ENCODE peak calls at places on chromosome 2, in six cellular contexts. I is B cell; D is stomach; O is fibroblast of lung; Z is NCI-H1694; X is CD8-positive, alpha-beta memory T cell. Q is an unnamed sample.

GRCh38 chr2:196566969-196567666 is 72.4 kb upstream of the CCDC150 start:
- DNase-seq in I (no peak), D (no peak), O (peak), Z (peak), X (no peak), Q (peak)

GRCh38 chr2:1731963-1732768 is 12.1 kb downstream of the PXDN start:
- DNase-seq in I (no peak), D (peak), O (peak), Z (peak), X (no peak), Q (no peak)

GRCh38 chr2:203687161-203687560 is 19.3 kb upstream of the CD28 start:
- DNase-seq in I (no peak), D (no peak), O (no peak), Z (no peak), X (no peak), Q (no peak)

GRCh38 chr2:37698931-37699481 is 27.6 kb upstream of the CDC42EP3 start:
- DNase-seq in I (no peak), D (no peak), O (no peak), Z (no peak), X (no peak), Q (no peak)

GRCh38 chr2:157789933-157790511 is 86.1 kb downstream of the ACVR1 start:
- DNase-seq in I (no peak), D (peak), O (peak), Z (no peak), X (no peak), Q (no peak)

GRCh38 chr2:99689135-99689742 is 199.4 kb upstream of the REV1 start:
- DNase-seq in I (no peak), D (no peak), O (no peak), Z (no peak), X (no peak), Q (no peak)

GRCh38 chr2:211170843-211171242 is 614.4 kb downstream of the CPS1 start:
- DNase-seq in I (no peak), D (no peak), O (no peak), Z (no peak), X (no peak), Q (no peak)

GRCh38 chr2:3435440-3435839 is 55.9 kb downstream of the TRAPPC12 start:
- DNase-seq in I (no peak), D (no peak), O (no peak), Z (no peak), X (no peak), Q (no peak)

GRCh38 chr2:98039085-98039756 is 43.5 kb upstream of the TMEM131 start:
- DNase-seq in I (no peak), D (peak), O (no peak), Z (no peak), X (no peak), Q (no peak)